ENCODE peak calls at places on chromosome 9, in seven cellular contexts. A is heart right ventricle; D is left lung; S is colonic mucosa; M is CD4-positive, alpha-beta T cell; H is AG04450; P is substantia nigra. T is an unnamed sample.
A peak's percentile ranks its signal among the peaks of the same experiment; 100 is the strongest.

GRCh38 chr9:71774917-71775316 is 6.6 kb upstream of the CEMIP2 start:
- DNase-seq in A (no peak), D (no peak), S (no peak), M (no peak), H (no peak), P (no peak), T (no peak)

GRCh38 chr9:124133752-124134151 is 122.2 kb downstream of the LHX2 start:
- DNase-seq in A (peak; percentile 24), D (peak; percentile 71), S (peak; percentile 64), M (no peak), H (no peak), P (no peak), T (no peak)

GRCh38 chr9:113649054-113649453 is 185.5 kb downstream of the RGS3 start:
- DNase-seq in A (peak; percentile 84), D (no peak), S (no peak), M (no peak), H (no peak), P (peak; percentile 81), T (no peak)

GRCh38 chr9:546797-547223 is 294.7 kb upstream of the DMRT1 start:
- DNase-seq in A (no peak), D (no peak), S (no peak), M (no peak), H (no peak), P (no peak), T (no peak)

GRCh38 chr9:77018058-77019009 is 1.1 kb upstream of the FOXB2 start:
- DNase-seq in A (no peak), D (no peak), S (no peak), M (no peak), H (no peak), P (no peak), T (no peak)

GRCh38 chr9:112783551-112783954 is 33.0 kb downstream of the SNX30 start:
- DNase-seq in A (no peak), D (no peak), S (peak; percentile 27), M (no peak), H (no peak), P (no peak), T (no peak)

GRCh38 chr9:109371374-109371773 is 50.5 kb upstream of the EPB41L4B start:
- DNase-seq in A (no peak), D (no peak), S (no peak), M (no peak), H (no peak), P (no peak), T (no peak)

GRCh38 chr9:34518110-34518616 is 4.6 kb downstream of the ENHO start:
- DNase-seq in A (no peak), D (no peak), S (no peak), M (no peak), H (no peak), P (no peak), T (no peak)

GRCh38 chr9:86452194-86452828 is 98.1 kb upstream of the TUT7 start:
- DNase-seq in A (no peak), D (no peak), S (no peak), M (no peak), H (no peak), P (no peak), T (no peak)

GRCh38 chr9:128723352-128723865 is 518 bp downstream of the ZDHHC12 start:
- DNase-seq in A (no peak), D (no peak), S (peak; percentile 37), M (no peak), H (no peak), P (no peak), T (no peak)
- H3K27ac ChIP-seq in A (peak overlapping the region; percentile 71), D (peak overlapping the region; percentile 71), S (peak overlapping the region; percentile 89), M (peak overlapping the region; percentile 70), H (no peak overlapping the region), P (peak overlapping the region; percentile 67), T (peak overlapping the region; percentile 13)

GRCh38 chr9:122827759-122828090 is 663 bp downstream of the PDCL start:
- DNase-seq in A (no peak), D (no peak), S (no peak), M (no peak), H (no peak), P (no peak), T (no peak)

GRCh38 chr9:122835313-122835731 is 6.9 kb upstream of the PDCL start:
- DNase-seq in A (no peak), D (no peak), S (no peak), M (peak; percentile 12), H (no peak), P (no peak), T (no peak)

GRCh38 chr9:122837266-122837850 is 9.0 kb upstream of the PDCL start:
- DNase-seq in A (no peak), D (no peak), S (no peak), M (no peak), H (no peak), P (no peak), T (no peak)

DNA sequence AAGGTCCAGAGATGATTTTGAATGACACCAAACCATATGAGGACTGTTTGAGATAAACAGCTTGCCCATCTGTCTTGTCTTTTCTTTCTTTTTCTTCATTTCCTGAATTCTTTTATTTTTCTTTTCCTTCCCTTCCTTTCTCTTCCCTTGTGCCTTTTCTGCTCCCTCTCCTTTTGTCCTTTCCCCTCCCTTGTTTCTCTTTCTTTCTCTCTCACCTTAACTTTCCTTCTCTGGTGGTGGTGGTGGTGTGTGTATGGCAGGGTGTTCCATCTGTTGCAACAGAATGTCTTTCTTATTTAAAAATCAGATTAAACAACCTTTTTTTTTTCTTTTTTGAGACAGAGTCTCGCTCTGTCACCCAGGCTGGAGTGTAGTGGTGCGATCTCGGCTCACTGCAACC is 3.8 kb upstream of the PDCL start:
- DNase-seq in A (no peak), D (no peak), S (no peak), M (no peak), H (no peak), P (no peak), T (no peak)
- H3K27ac ChIP-seq in A (no peak overlapping the region), D (no peak overlapping the region), S (no peak overlapping the region), M (no peak overlapping the region), H (no peak overlapping the region), P (no peak overlapping the region), T (no peak overlapping the region)

DNA sequence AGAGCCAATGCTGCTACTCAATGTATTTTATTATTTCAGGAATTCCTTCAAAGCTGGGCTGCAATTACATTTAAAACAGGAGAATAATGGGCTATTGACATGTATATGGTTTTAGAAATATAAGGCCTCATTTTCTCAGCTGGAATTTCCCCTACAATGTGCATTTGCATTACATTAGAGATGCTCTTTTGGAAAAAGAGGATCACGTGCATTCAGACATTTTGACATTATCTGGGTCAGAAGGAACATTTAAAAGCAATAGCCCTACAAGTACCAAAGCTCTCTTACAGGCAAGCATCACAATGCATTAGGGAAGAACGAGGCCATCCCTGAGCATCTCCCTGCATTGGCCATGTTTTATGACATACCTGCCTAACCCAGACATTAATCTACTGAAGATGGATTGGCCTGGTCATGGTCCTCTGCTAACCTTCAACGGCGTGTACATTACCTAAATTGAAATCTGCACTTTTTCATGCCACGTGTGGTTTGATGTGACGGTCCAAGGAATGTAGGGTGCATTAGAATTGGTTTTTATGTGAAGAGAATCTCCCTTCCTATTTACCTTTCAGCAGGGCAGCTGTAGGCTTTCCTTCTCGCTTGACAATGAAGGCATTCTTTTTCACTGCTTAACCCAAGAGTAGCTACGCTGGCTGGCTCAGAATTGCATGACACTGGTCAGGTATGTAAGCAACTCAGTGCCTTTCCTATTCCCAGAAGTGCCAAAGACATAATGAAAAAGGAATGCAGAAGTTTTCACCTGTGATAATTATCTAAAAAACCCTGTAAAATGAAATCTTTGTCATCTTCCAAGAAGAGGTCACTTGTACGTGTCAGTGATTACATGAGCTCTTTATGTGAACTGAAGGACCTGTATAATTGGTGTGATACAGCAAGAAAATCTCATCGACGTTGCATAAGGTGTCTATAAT is 212.3 kb upstream of the MPDZ start:
- DNase-seq in A (no peak), D (no peak), S (no peak), M (no peak), H (no peak), P (no peak), T (peak; percentile 39)
- H3K27ac ChIP-seq in A (no peak overlapping the region), D (no peak overlapping the region), S (no peak overlapping the region), M (no peak overlapping the region), H (no peak overlapping the region), P (no peak overlapping the region), T (peak overlapping the region; percentile 14)

GRCh38 chr9:90822866-90823265 is 21.2 kb downstream of the SYK start:
- DNase-seq in A (no peak), D (no peak), S (no peak), M (no peak), H (no peak), P (no peak), T (no peak)

GRCh38 chr9:90826326-90827020 is 24.9 kb downstream of the SYK start:
- DNase-seq in A (no peak), D (no peak), S (no peak), M (no peak), H (no peak), P (no peak), T (no peak)

GRCh38 chr9:90816690-90817089 is 15.1 kb downstream of the SYK start:
- DNase-seq in A (no peak), D (no peak), S (no peak), M (no peak), H (no peak), P (no peak), T (no peak)

GRCh38 chr9:90825586-90825985 is 24.0 kb downstream of the SYK start:
- DNase-seq in A (no peak), D (no peak), S (no peak), M (no peak), H (no peak), P (no peak), T (no peak)

GRCh38 chr9:90821697-90822096 is 20.1 kb downstream of the SYK start:
- DNase-seq in A (no peak), D (no peak), S (no peak), M (no peak), H (no peak), P (no peak), T (no peak)
- H3K27ac ChIP-seq in A (no peak overlapping the region), D (no peak overlapping the region), S (no peak overlapping the region), M (no peak overlapping the region), H (no peak overlapping the region), P (no peak overlapping the region), T (no peak overlapping the region)

GRCh38 chr9:136725612-136726011 is 13.2 kb downstream of the DIPK1B start:
- DNase-seq in A (no peak), D (no peak), S (no peak), M (no peak), H (no peak), P (no peak), T (peak; percentile 52)
- H3K27ac ChIP-seq in A (no peak overlapping the region), D (no peak overlapping the region), S (no peak overlapping the region), M (no peak overlapping the region), H (peak overlapping the region; percentile 52), P (no peak overlapping the region), T (peak overlapping the region; percentile 60)

GRCh38 chr9:130977811-130978221 is 31.2 kb upstream of the LAMC3 start:
- DNase-seq in A (peak; percentile 54), D (no peak), S (no peak), M (no peak), H (no peak), P (no peak), T (no peak)
- H3K27ac ChIP-seq in A (no peak overlapping the region), D (no peak overlapping the region), S (no peak overlapping the region), M (no peak overlapping the region), H (no peak overlapping the region), P (no peak overlapping the region), T (no peak overlapping the region)

GRCh38 chr9:5435912-5436311 is 1.8 kb downstream of the PLGRKT start:
- DNase-seq in A (no peak), D (peak; percentile 69), S (peak; percentile 48), M (no peak), H (no peak), P (no peak), T (no peak)
- H3K27ac ChIP-seq in A (no peak overlapping the region), D (peak overlapping the region; percentile 21), S (peak overlapping the region; percentile 98), M (no peak overlapping the region), H (no peak overlapping the region), P (no peak overlapping the region), T (peak overlapping the region; percentile 97)

T was measured in epithelial cell of prostate.